ENCODE peak calls at places on chromosomes 13 and 19, in ten cellular contexts. One of them, this sample, is unnamed.

GRCh38 chr19:29285878-29286277 is 72.9 kb upstream of the UQCRFS1 start:
- DNase-seq in anterior cingulate cortex: peak
- DNase-seq in cerebellar cortex: peak
- DNase-seq in endothelial cell: peak
- DNase-seq in GM13976: no peak
- DNase-seq in NCI-H1105 treated with DMSO at 0.1 percent for 48 hours: peak
- DNase-seq in SW 1271: no peak
- DNase-seq in HFFc6: no peak
- DNase-seq in nucleus accumbens: peak
- DNase-seq in body of pancreas: no peak
- DNase-seq in this sample: no peak

GRCh38 chr13:96967248-96967745 is 27.0 kb downstream of the OXGR1 start:
- DNase-seq in nucleus accumbens: no peak
- DNase-seq in HFFc6: no peak
- DNase-seq in GM13976: no peak
- DNase-seq in cerebellar cortex: no peak
- DNase-seq in body of pancreas: no peak
- DNase-seq in endothelial cell: no peak
- DNase-seq in anterior cingulate cortex: no peak
- DNase-seq in NCI-H1105 treated with DMSO at 0.1 percent for 48 hours: no peak
- DNase-seq in SW 1271: peak
- DNase-seq in this sample: no peak

GRCh38 chr13:96229356-96229755 is 139.4 kb downstream of the HS6ST3 start:
- DNase-seq in HFFc6: no peak
- DNase-seq in cerebellar cortex: no peak
- DNase-seq in SW 1271: peak
- DNase-seq in nucleus accumbens: no peak
- DNase-seq in endothelial cell: peak
- DNase-seq in anterior cingulate cortex: no peak
- DNase-seq in GM13976: no peak
- DNase-seq in NCI-H1105 treated with DMSO at 0.1 percent for 48 hours: no peak
- DNase-seq in body of pancreas: no peak
- DNase-seq in this sample: peak

GRCh38 chr13:94988654-94989053 is 276.3 kb upstream of the SOX21 start:
- DNase-seq in HFFc6: no peak
- DNase-seq in body of pancreas: no peak
- DNase-seq in GM13976: no peak
- DNase-seq in SW 1271: no peak
- DNase-seq in endothelial cell: no peak
- DNase-seq in cerebellar cortex: peak
- DNase-seq in nucleus accumbens: no peak
- DNase-seq in anterior cingulate cortex: no peak
- DNase-seq in NCI-H1105 treated with DMSO at 0.1 percent for 48 hours: no peak
- DNase-seq in this sample: peak

GRCh38 chr13:48806522-48806921 is 152.8 kb downstream of the CYSLTR2 start:
- DNase-seq in body of pancreas: no peak
- DNase-seq in nucleus accumbens: no peak
- DNase-seq in NCI-H1105 treated with DMSO at 0.1 percent for 48 hours: no peak
- DNase-seq in GM13976: no peak
- DNase-seq in endothelial cell: no peak
- DNase-seq in cerebellar cortex: no peak
- DNase-seq in HFFc6: peak
- DNase-seq in SW 1271: no peak
- DNase-seq in anterior cingulate cortex: no peak
- DNase-seq in this sample: no peak

GRCh38 chr13:37407156-37407555 is 191.4 kb downstream of the POSTN start:
- DNase-seq in body of pancreas: no peak
- DNase-seq in nucleus accumbens: no peak
- DNase-seq in cerebellar cortex: no peak
- DNase-seq in endothelial cell: no peak
- DNase-seq in anterior cingulate cortex: no peak
- DNase-seq in NCI-H1105 treated with DMSO at 0.1 percent for 48 hours: no peak
- DNase-seq in SW 1271: no peak
- DNase-seq in HFFc6: peak
- DNase-seq in GM13976: no peak
- DNase-seq in this sample: no peak

GRCh38 chr13:61592489-61592888 is 176.8 kb upstream of the PCDH20 start:
- DNase-seq in nucleus accumbens: no peak
- DNase-seq in cerebellar cortex: no peak
- DNase-seq in SW 1271: no peak
- DNase-seq in HFFc6: no peak
- DNase-seq in GM13976: no peak
- DNase-seq in endothelial cell: no peak
- DNase-seq in body of pancreas: no peak
- DNase-seq in NCI-H1105 treated with DMSO at 0.1 percent for 48 hours: no peak
- DNase-seq in anterior cingulate cortex: no peak
- DNase-seq in this sample: no peak

GRCh38 chr19:31548941-31549340 is 199.7 kb upstream of the TSHZ3 start:
- DNase-seq in NCI-H1105 treated with DMSO at 0.1 percent for 48 hours: no peak
- DNase-seq in GM13976: no peak
- DNase-seq in body of pancreas: peak
- DNase-seq in SW 1271: peak
- DNase-seq in nucleus accumbens: no peak
- DNase-seq in endothelial cell: peak
- DNase-seq in HFFc6: peak
- DNase-seq in anterior cingulate cortex: no peak
- DNase-seq in cerebellar cortex: peak
- DNase-seq in this sample: no peak

GRCh38 chr13:107185889-107186288 is 618.0 kb upstream of the ARGLU1 start:
- DNase-seq in endothelial cell: no peak
- DNase-seq in anterior cingulate cortex: no peak
- DNase-seq in NCI-H1105 treated with DMSO at 0.1 percent for 48 hours: no peak
- DNase-seq in nucleus accumbens: no peak
- DNase-seq in SW 1271: no peak
- DNase-seq in HFFc6: no peak
- DNase-seq in cerebellar cortex: no peak
- DNase-seq in body of pancreas: no peak
- DNase-seq in GM13976: no peak
- DNase-seq in this sample: no peak